ENCODE peak calls at places on chromosomes 12 and 14, in four cellular contexts. N is K562, X is GM12878, A is HepG2. L is an unnamed sample.

GRCh38 chr12:63276537-63277365 is 125.8 kb upstream of the AVPR1A start:
- DNase-seq in N (peak; percentile 13), X (no peak), A (peak; percentile 44), L (peak; percentile 76)

GRCh38 chr12:57632898-57633825 is at the start of gene B4GALNT1:
- DNase-seq in N (peak; percentile 81), X (no peak), A (no peak), L (peak; percentile 77)

GRCh38 chr12:98154850-98155249 is 360.5 kb upstream of the TMPO start:
- DNase-seq in N (no peak), X (no peak), A (peak; percentile 9), L (peak; percentile 57)

GRCh38 chr14:101499513-101499912 is 61.8 kb upstream of the DIO3 start:
- DNase-seq in N (no peak), X (no peak), A (no peak), L (no peak)

GRCh38 chr12:22360772-22361171 is 26.3 kb upstream of the ST8SIA1 start:
- DNase-seq in N (no peak), X (no peak), A (no peak), L (no peak)

GRCh38 chr12:103697912-103698751 is 111.1 kb downstream of the STAB2 start:
- DNase-seq in N (no peak), X (no peak), A (no peak), L (no peak)

GRCh38 chr14:55731881-55732498 is 152.0 kb downstream of the KTN1 start:
- DNase-seq in N (peak; percentile 9), X (no peak), A (peak; percentile 16), L (peak; percentile 59)

GRCh38 chr12:10941916-10942607 is 3.0 kb upstream of the TAS2R14 start:
- DNase-seq in N (peak; percentile 4), X (peak; percentile 9), A (peak; percentile 28), L (peak; percentile 24)

GRCh38 chr14:81390706-81391105 is 9.4 kb downstream of the STON2 start:
- DNase-seq in N (no peak), X (no peak), A (no peak), L (no peak)

GRCh38 chr14:44962573-44963528 is 861 bp downstream of the TOGARAM1 start:
- DNase-seq in N (peak; percentile 8), X (no peak), A (no peak), L (peak; percentile 39)

GRCh38 chr12:57631566-57632368 is 1.2 kb downstream of the B4GALNT1 start:
- DNase-seq in N (no peak), X (no peak), A (no peak), L (peak; percentile 32)

DNA sequence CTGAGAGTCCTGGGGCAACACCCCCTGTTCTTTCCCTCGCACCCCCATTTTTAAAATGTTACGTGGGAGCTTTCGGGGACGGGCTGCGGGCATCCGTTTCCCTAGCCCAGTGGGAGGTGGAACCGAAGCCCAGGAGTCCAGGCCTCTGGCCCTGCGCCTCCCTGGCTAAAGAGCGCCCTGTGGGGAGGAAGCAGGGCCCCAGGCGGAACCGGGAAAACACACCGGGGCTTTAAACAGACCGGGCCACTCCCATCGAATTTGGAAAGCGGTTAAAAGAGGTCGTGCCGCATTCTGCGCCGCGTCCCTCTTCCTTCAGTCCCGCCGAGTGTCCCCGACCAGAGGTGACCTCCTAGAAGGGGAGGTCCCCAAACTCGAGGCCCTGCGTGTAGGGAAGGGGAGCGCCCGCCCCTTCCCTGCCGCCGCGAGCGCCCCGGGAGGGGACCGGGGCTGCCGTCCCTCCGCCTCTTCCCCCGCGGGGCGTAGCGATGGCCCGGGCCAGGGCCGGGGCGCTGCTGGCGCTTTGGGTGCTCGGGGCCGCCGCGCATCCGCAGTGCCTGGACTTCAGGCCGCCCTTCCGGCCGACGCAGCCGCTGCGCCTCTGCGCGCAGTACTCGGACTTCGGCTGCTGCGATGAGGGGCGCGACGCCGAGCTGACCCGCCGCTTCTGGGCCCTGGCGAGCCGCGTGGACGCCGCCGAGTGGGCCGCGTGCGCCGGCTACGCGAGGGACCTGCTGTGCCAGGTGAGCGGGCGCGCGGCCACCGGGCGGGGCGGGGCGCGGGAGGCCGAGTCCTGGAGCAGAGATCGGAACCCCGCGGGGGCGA is at the start of gene HHIPL1:
- DNase-seq in N (no peak), X (no peak), A (no peak), L (peak; percentile 42)
- TF ChIP-seq ETV6 in N (no peak), X (no peak), A (no peak), L (peak; percentile 75)

DNA sequence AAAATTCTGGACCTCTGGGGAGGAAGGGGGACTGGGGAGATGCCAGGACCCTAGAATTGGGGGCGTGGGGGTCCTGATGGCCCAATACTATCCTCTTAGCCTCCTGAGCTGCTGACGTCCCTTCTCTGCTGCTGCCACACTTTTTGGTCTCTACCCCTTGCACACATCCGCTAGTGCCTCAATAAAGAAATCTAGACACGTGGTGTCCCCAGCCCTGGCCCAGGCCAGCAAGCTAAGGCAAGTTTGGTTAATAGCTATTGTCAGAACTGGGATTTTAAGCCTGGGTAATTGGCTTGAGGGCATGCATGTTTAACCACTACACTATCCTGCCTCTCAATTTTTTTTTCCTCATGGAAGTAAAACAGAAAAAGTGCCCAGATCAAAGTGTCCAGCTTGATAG is 962 bp downstream of the OAS2 start:
- DNase-seq in N (no peak), X (peak; percentile 38), A (no peak), L (no peak)
- TF ChIP-seq ETV6 in N (no peak), X (no peak), A (no peak), L (no peak)

DNA sequence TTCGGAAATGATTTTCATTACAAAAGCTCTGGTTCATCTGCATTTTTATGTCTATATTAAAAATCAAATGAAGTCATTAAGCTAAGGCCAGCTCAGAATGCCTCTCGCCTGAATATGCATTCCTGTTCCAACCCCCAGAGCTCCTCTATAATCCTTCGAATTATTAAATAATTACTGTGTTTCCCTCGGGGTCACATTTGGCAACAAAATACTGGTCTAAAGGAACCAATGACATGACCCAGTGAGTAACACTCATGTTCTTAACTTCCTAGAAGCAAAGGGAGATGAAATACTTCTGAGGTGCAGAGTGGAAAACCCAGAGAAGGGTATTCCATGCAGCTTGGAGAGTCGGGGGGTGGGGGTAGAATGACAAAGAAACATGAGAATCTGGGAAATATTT is 68.3 kb downstream of the FOXN3 start:
- DNase-seq in N (no peak), X (no peak), A (no peak), L (no peak)
- TF ChIP-seq ETV6 in N (no peak), X (no peak), A (no peak), L (no peak)

GRCh38 chr14:38291681-38292459 is 36.0 kb upstream of the CLEC14A start:
- DNase-seq in N (no peak), X (no peak), A (no peak), L (no peak)
- TF ChIP-seq ETV6 in N (no peak), X (no peak), A (no peak), L (no peak)

GRCh38 chr12:27534060-27534764 is 10.2 kb downstream of the PPFIBP1 start:
- DNase-seq in N (no peak), X (peak; percentile 86), A (no peak), L (no peak)

GRCh38 chr12:27528788-27529187 is 4.8 kb downstream of the PPFIBP1 start:
- DNase-seq in N (no peak), X (no peak), A (no peak), L (no peak)

GRCh38 chr12:27527512-27527911 is 3.5 kb downstream of the PPFIBP1 start:
- DNase-seq in N (no peak), X (no peak), A (no peak), L (no peak)

GRCh38 chr12:27531916-27532315 is 7.9 kb downstream of the PPFIBP1 start:
- DNase-seq in N (no peak), X (no peak), A (no peak), L (no peak)

DNA sequence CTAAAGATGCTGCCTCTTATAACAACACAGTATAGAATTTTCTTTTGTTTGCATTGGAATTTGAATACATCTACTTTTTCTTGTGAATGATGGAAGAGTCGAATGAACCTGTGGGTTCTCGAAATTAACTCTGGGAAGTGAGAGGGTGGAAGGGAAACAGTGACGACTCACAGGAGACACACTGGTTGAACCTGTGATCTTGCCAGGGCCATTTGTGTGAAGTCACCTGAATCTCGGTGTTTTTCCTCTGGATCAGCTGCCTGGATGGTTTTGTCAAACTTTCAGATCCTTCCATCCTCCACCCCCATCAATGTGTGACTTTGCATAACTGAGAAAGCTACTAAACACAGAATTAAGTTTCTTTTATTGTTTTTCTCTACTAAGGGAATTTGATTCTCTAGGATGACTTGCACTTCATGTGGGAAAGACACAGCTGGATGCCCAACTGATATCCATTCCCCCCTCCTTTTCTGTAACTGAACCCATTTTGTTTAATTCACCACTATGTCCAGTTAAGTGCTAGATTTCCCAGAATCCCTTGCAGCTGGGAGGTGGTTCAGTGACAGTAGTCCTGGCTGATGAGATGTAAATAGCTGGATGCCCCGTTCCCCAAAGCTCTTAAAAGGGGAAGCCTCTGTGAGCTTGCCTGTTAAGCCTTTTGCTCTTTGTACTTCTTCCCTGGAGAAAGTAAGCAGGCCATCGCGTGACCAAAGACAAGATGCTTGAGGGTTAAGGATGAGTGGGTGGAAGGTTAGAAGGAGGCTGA is 6.3 kb downstream of the PPFIBP1 start:
- DNase-seq in N (no peak), X (no peak), A (no peak), L (no peak)
- TF ChIP-seq ETV6 in N (no peak), X (no peak), A (no peak), L (no peak)

DNA sequence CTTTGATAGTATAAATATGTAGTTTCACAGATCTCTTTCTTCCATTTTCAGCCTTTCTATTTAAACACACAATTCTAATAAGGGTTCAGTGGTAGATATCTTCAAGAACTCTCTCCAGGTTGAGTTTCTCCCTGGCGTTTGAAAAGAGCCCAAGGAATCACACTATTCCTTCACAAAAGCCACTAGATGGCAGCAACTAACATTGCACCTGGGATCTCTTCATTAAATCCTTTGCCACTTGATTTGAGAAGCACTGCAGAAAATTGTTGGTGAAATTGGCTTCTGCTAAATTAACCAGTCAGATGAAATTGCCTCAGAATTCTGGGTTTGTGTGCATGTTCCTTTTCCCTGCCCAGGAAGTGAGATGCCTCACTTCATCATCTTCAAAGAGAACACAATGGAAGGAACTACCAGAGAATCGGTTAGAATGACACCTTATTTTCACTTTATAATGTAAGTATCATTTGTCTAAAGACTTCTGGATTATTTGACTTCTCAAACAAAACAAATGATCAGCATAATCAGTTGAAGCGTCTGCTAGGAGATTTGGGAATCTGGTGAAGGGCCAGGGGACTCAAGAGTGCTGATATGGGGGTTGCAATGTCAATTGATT is 6.8 kb downstream of the CCDC198 start:
- DNase-seq in N (peak; percentile 20), X (no peak), A (peak; percentile 41), L (no peak)
- TF ChIP-seq ETV6 in N (no peak), X (no peak), A (no peak), L (no peak)

GRCh38 chr12:93550748-93551611 is 21.5 kb upstream of the SOCS2 start:
- DNase-seq in N (no peak), X (no peak), A (no peak), L (no peak)

GRCh38 chr12:93552427-93552826 is 20.0 kb upstream of the SOCS2 start:
- DNase-seq in N (no peak), X (no peak), A (no peak), L (no peak)

GRCh38 chr12:93549174-93549573 is 23.3 kb upstream of the SOCS2 start:
- DNase-seq in N (no peak), X (no peak), A (no peak), L (no peak)

GRCh38 chr12:93547778-93548177 is 24.7 kb upstream of the SOCS2 start:
- DNase-seq in N (no peak), X (no peak), A (no peak), L (no peak)
- TF ChIP-seq ETV6 in N (no peak), X (no peak), A (no peak), L (no peak)

GRCh38 chr12:113228394-113229028 is 7.2 kb downstream of the TPCN1 start:
- DNase-seq in N (no peak), X (no peak), A (no peak), L (no peak)
- TF ChIP-seq ETV6 in N (no peak), X (no peak), A (no peak), L (no peak)

GRCh38 chr12:30026621-30027234 is 243.0 kb upstream of the TMTC1 start:
- DNase-seq in N (no peak), X (no peak), A (no peak), L (no peak)
- TF ChIP-seq ETV6 in N (no peak), X (no peak), A (no peak), L (no peak)